ENCODE peak calls at places on chromosome 6, in eight cellular contexts. B is Karpas-422; E is endodermal cell; O is CD4-positive, alpha-beta memory T cell; A is AG04449; S is heart right ventricle; G is hepatocyte; R is upper lobe of left lung. T is an unnamed sample.

GRCh38 chr6:125082931-125083683 is 70.5 kb upstream of the TPD52L1 start:
- DNase-seq in B (no peak), E (no peak), O (no peak), A (no peak), S (no peak), G (no peak), R (no peak), T (no peak)

GRCh38 chr6:151482290-151482689 is 11.5 kb upstream of the CCDC170 start:
- DNase-seq in B (no peak), E (no peak), O (peak), A (peak), S (no peak), G (peak), R (no peak), T (no peak)

GRCh38 chr6:10621227-10621626 is 73.2 kb downstream of the C6orf52 start:
- DNase-seq in B (no peak), E (no peak), O (no peak), A (no peak), S (no peak), G (peak), R (no peak), T (no peak)

GRCh38 chr6:72861059-72861458 is 239.2 kb downstream of the KCNQ5 start:
- DNase-seq in B (no peak), E (no peak), O (no peak), A (no peak), S (no peak), G (no peak), R (no peak), T (no peak)

GRCh38 chr6:2468601-2468955 is 223.2 kb upstream of the GMDS start:
- DNase-seq in B (no peak), E (no peak), O (no peak), A (no peak), S (no peak), G (no peak), R (no peak), T (no peak)

GRCh38 chr6:166435574-166435973 is 52.8 kb upstream of the MPC1 start:
- DNase-seq in B (no peak), E (no peak), O (peak), A (no peak), S (peak), G (no peak), R (no peak), T (no peak)

GRCh38 chr6:21597706-21598273 is 4.2 kb downstream of the SOX4 start:
- DNase-seq in B (no peak), E (no peak), O (no peak), A (no peak), S (no peak), G (no peak), R (no peak), T (peak)

GRCh38 chr6:134134654-134135053 is 82.2 kb upstream of the SLC2A12 start:
- DNase-seq in B (no peak), E (no peak), O (no peak), A (no peak), S (no peak), G (no peak), R (no peak), T (no peak)

GRCh38 chr6:17393335-17394191 is at the start of gene CAP2:
- DNase-seq in B (no peak), E (peak), O (no peak), A (no peak), S (peak), G (peak), R (peak), T (peak)

GRCh38 chr6:2387445-2387844 is 142.0 kb upstream of the GMDS start:
- DNase-seq in B (no peak), E (no peak), O (no peak), A (no peak), S (no peak), G (no peak), R (no peak), T (no peak)

GRCh38 chr6:125002090-125002741 is 40.0 kb downstream of the RNF217 start:
- DNase-seq in B (no peak), E (peak), O (no peak), A (no peak), S (no peak), G (no peak), R (no peak), T (no peak)

GRCh38 chr6:26394289-26394688 is 7.8 kb upstream of the BTN3A1 start:
- DNase-seq in B (no peak), E (no peak), O (no peak), A (peak), S (no peak), G (peak), R (no peak), T (peak)

GRCh38 chr6:10721850-10722569 is 860 bp upstream of the TMEM14C start:
- DNase-seq in B (no peak), E (no peak), O (no peak), A (no peak), S (no peak), G (no peak), R (no peak), T (no peak)

GRCh38 chr6:27065183-27065582 is 182.3 kb upstream of the PRSS16 start:
- DNase-seq in B (no peak), E (no peak), O (no peak), A (no peak), S (no peak), G (no peak), R (no peak), T (no peak)

GRCh38 chr6:36839819-36840379 is 655 bp upstream of the CPNE5 start:
- DNase-seq in B (no peak), E (peak), O (peak), A (no peak), S (peak), G (peak), R (no peak), T (no peak)

GRCh38 chr6:169141706-169142705 is 111.6 kb downstream of the THBS2 start:
- DNase-seq in B (no peak), E (no peak), O (no peak), A (no peak), S (peak), G (no peak), R (no peak), T (no peak)

GRCh38 chr6:52418606-52419005 is 1.5 kb upstream of the EFHC1 start:
- DNase-seq in B (no peak), E (no peak), O (no peak), A (no peak), S (no peak), G (no peak), R (no peak), T (no peak)

GRCh38 chr6:16334671-16335070 is 96.3 kb downstream of the GMPR start:
- DNase-seq in B (no peak), E (peak), O (no peak), A (no peak), S (no peak), G (peak), R (peak), T (peak)

GRCh38 chr6:122676688-122677087 is 66.5 kb downstream of the PKIB start:
- DNase-seq in B (no peak), E (no peak), O (no peak), A (no peak), S (no peak), G (no peak), R (no peak), T (no peak)
- H3K4me3 ChIP-seq in B (no peak), E (no peak), O (no peak), A (no peak), S (no peak), G (no peak), R (no peak), T (no peak)

GRCh38 chr6:46016063-46016608 is 476 bp upstream of the CLIC5 start:
- DNase-seq in B (no peak), E (no peak), O (no peak), A (no peak), S (no peak), G (no peak), R (no peak), T (peak)

GRCh38 chr6:46015119-46015968 is at the start of gene CLIC5:
- DNase-seq in B (no peak), E (peak), O (peak), A (no peak), S (peak), G (peak), R (peak), T (peak)

GRCh38 chr6:46014054-46014453 is 1.6 kb downstream of the CLIC5 start:
- DNase-seq in B (no peak), E (no peak), O (peak), A (no peak), S (no peak), G (no peak), R (no peak), T (no peak)

GRCh38 chr6:46013639-46014038 is 2.0 kb downstream of the CLIC5 start:
- DNase-seq in B (no peak), E (no peak), O (no peak), A (no peak), S (no peak), G (no peak), R (no peak), T (no peak)

DNA sequence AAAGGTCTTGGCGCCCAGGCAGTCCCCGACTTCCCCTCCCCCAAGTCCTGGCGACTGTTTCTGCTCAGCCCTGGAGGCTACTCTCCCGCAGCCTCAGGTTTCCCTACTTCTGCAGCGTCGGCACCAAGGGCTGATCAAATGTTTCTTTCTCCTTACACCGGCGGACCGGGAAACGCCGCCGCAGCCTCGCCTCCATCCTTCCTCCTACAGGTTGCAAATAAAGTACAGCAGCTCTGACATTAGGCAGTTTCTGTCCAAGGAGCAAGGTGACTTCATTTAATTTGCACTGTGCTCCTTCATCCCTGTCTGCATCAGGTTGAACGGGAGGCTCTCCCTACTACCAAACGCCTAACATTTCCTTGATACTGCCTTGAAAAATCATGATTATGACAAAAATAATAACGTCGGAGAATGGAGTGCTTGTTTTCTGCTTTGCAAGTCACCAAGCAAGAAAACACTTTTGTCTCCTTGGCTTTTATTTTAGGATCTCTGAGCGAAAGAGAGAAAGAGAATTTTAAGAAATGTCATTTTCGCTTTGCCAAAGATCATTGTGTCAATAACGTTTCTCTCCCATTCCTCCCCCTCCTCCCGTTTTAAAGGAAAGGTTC is 1.0 kb downstream of the CLIC5 start:
- DNase-seq in B (no peak), E (peak), O (peak), A (no peak), S (peak), G (peak), R (peak), T (peak)
- H3K4me3 ChIP-seq in B (no peak), E (peak), O (peak), A (peak), S (peak), G (peak), R (peak), T (peak)

GRCh38 chr6:71404967-71405278 is 116.3 kb downstream of the OGFRL1 start:
- DNase-seq in B (no peak), E (no peak), O (no peak), A (no peak), S (no peak), G (no peak), R (no peak), T (no peak)

GRCh38 chr6:71403422-71404134 is 115.0 kb downstream of the OGFRL1 start:
- DNase-seq in B (no peak), E (peak), O (no peak), A (no peak), S (no peak), G (no peak), R (no peak), T (no peak)

GRCh38 chr6:71402101-71402500 is 113.5 kb downstream of the OGFRL1 start:
- DNase-seq in B (no peak), E (no peak), O (no peak), A (no peak), S (no peak), G (no peak), R (no peak), T (no peak)

GRCh38 chr6:71405416-71405815 is 116.8 kb downstream of the OGFRL1 start:
- DNase-seq in B (no peak), E (no peak), O (no peak), A (no peak), S (no peak), G (no peak), R (no peak), T (no peak)

GRCh38 chr6:71404145-71404966 is 115.7 kb downstream of the OGFRL1 start:
- DNase-seq in B (no peak), E (no peak), O (no peak), A (no peak), S (no peak), G (no peak), R (no peak), T (no peak)
- H3K4me3 ChIP-seq in B (no peak), E (no peak), O (no peak), A (no peak), S (peak), G (no peak), R (peak), T (no peak)

GRCh38 chr6:31535538-31536324 is 6.1 kb downstream of the DDX39B start:
- DNase-seq in B (no peak), E (no peak), O (no peak), A (no peak), S (no peak), G (no peak), R (no peak), T (no peak)

GRCh38 chr6:31541059-31541657 is 645 bp downstream of the DDX39B start:
- DNase-seq in B (peak), E (peak), O (peak), A (no peak), S (no peak), G (peak), R (peak), T (peak)

GRCh38 chr6:31540640-31541039 is 1.2 kb downstream of the DDX39B start:
- DNase-seq in B (no peak), E (no peak), O (no peak), A (no peak), S (no peak), G (no peak), R (no peak), T (no peak)

GRCh38 chr6:31541658-31542521 is at the start of gene DDX39B:
- DNase-seq in B (peak), E (peak), O (peak), A (peak), S (peak), G (peak), R (peak), T (peak)

DNA sequence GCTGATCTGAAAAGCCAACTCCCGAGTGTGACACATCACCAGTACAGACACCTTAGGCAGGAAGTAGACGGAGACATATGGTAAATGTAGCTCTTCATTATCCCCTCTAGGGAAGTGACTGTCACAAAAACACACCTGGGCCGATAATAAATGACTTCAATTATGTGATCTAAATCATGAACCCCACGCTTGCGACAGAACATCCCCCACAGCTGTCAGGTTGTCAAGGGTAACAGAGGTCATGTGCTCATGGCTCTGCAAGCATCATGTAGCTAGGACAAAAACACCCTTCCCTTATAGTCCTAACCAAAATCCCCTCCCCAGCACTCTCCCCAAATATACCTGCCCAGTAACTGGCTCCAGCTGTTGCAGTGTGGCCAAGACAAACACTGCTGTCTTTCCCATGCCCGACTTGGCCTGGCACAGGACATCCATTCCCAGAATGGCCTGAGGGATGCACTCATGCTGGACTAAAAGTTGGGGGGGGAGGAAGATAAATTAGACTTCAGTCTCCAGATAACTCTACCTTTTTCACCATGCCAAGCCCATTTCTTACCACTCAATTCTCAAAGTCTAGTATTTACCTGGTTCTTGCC is 2.9 kb downstream of the DDX39B start:
- DNase-seq in B (peak), E (no peak), O (no peak), A (no peak), S (no peak), G (no peak), R (no peak), T (no peak)
- H3K4me3 ChIP-seq in B (peak), E (peak), O (no peak), A (peak), S (no peak), G (peak), R (no peak), T (no peak)

DNA sequence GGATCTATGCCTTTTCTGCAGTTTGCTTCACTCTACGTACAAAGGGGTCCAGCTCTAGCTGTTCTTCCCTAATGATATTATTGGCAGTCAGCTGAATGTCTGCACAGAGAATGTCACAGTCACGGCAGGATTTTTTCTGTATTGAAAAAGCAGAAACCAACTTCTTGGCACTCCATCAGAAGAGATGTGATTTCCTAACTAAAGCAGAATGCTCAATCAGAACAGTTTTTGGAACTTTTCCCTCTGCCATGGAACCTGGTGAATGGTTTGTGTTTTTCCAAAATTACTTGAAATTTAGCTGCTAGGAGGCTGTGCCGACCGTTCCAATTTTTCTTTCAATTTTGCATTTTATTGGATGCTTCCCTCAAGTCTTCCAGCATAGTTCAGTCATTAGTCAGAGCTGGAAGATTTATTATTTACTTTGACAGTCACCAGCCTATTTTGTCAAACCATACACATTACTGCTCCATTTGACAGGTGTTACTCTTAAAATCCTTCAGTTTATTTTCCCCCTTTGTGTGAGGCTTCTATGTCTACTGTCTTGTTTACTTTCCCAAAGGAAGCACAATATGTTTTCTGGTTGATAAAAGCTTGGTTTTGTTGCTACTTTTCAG is 259.6 kb upstream of the EPHA7 start:
- DNase-seq in B (no peak), E (no peak), O (no peak), A (no peak), S (no peak), G (no peak), R (no peak), T (no peak)
- H3K4me3 ChIP-seq in B (no peak), E (no peak), O (no peak), A (no peak), S (no peak), G (no peak), R (no peak), T (no peak)

GRCh38 chr6:30615219-30615957 is 1.7 kb downstream of the PPP1R10 start:
- DNase-seq in B (peak), E (peak), O (peak), A (no peak), S (no peak), G (peak), R (no peak), T (peak)

GRCh38 chr6:30614044-30614842 is 2.8 kb downstream of the PPP1R10 start:
- DNase-seq in B (peak), E (no peak), O (no peak), A (no peak), S (no peak), G (no peak), R (no peak), T (no peak)

GRCh38 chr6:30615958-30616810 is 859 bp downstream of the PPP1R10 start:
- DNase-seq in B (peak), E (peak), O (peak), A (no peak), S (no peak), G (peak), R (no peak), T (no peak)

GRCh38 chr6:30613251-30614043 is 3.6 kb downstream of the PPP1R10 start:
- DNase-seq in B (peak), E (no peak), O (no peak), A (no peak), S (no peak), G (no peak), R (no peak), T (no peak)

DNA sequence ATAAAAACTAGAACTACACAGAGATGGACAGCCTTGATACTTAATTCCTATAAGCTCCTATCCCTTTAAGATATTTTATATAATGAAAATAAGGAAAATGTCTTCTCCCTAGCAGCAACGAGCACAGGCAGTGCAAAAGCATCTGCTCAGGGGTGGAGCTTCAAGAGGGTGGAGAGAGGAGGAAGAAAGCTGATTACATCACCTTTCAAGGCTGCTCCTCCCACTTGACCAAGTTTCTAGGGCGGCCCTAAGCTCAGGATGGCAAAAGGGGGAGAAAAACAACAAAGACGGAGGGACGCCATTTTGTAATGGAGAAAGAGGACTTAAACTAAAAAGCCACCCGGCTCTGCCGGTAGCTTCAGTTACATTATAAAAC is 2.2 kb downstream of the PPP1R10 start:
- DNase-seq in B (peak), E (peak), O (peak), A (peak), S (peak), G (peak), R (peak), T (peak)
- H3K4me3 ChIP-seq in B (peak), E (peak), O (peak), A (peak), S (peak), G (peak), R (peak), T (peak)